ENCODE peak calls at places on chromosomes 5 and 9, in four cellular contexts. K, C, L and A are unnamed samples.
A peak's percentile ranks its signal among the peaks of the same experiment; 100 is the strongest.

GRCh38 chr5:143233020-143233419 is 170.5 kb downstream of the NR3C1 start:
- DNase-seq in K (no peak), C (no peak), L (no peak), A (no peak)

GRCh38 chr5:74394924-74395880 is 245.3 kb downstream of the ENC1 start:
- DNase-seq in K (no peak), C (no peak), L (peak; percentile 65), A (peak; percentile 23)

GRCh38 chr5:36175043-36175442 is 23.1 kb downstream of the SKP2 start:
- DNase-seq in K (no peak), C (no peak), L (no peak), A (no peak)

GRCh38 chr5:179380211-179381035 is 35.2 kb upstream of the ADAMTS2 start:
- DNase-seq in K (no peak), C (no peak), L (no peak), A (no peak)

GRCh38 chr5:137822158-137822764 is 45.4 kb upstream of the MYOT start:
- DNase-seq in K (no peak), C (no peak), L (peak; percentile 64), A (peak; percentile 59)

GRCh38 chr9:114501786-114502682 is 3.2 kb downstream of the WHRN start:
- DNase-seq in K (no peak), C (no peak), L (peak; percentile 38), A (no peak)

GRCh38 chr9:110214553-110214952 is 6.6 kb upstream of the C9orf152 start:
- DNase-seq in K (no peak), C (no peak), L (no peak), A (no peak)

GRCh38 chr5:116754556-116754955 is 179.9 kb upstream of the SEMA6A start:
- DNase-seq in K (no peak), C (no peak), L (no peak), A (no peak)

GRCh38 chr5:17272111-17272510 is 54.7 kb downstream of the BASP1 start:
- DNase-seq in K (no peak), C (no peak), L (no peak), A (no peak)

GRCh38 chr9:111232997-111233790 is 96.8 kb downstream of the OR2K2 start:
- DNase-seq in K (peak; percentile 22), C (peak; percentile 64), L (no peak), A (peak; percentile 9)

GRCh38 chr9:12705738-12706391 is 12.7 kb downstream of the TYRP1 start:
- DNase-seq in K (no peak), C (no peak), L (no peak), A (no peak)

GRCh38 chr9:127523312-127523851 is 72.1 kb downstream of the LRSAM1 start:
- DNase-seq in K (no peak), C (no peak), L (peak; percentile 74), A (no peak)

GRCh38 chr5:147949711-147950573 is 43.6 kb upstream of the C5orf46 start:
- DNase-seq in K (no peak), C (no peak), L (no peak), A (no peak)

GRCh38 chr5:72441861-72442540 is 65.2 kb downstream of the ZNF366 start:
- DNase-seq in K (no peak), C (no peak), L (no peak), A (no peak)

GRCh38 chr5:50968296-50969206 is 302.1 kb downstream of the PARP8 start:
- DNase-seq in K (no peak), C (no peak), L (no peak), A (no peak)

GRCh38 chr5:163612358-163613149 is 107.1 kb downstream of the MAT2B start:
- DNase-seq in K (no peak), C (no peak), L (no peak), A (peak; percentile 13)

GRCh38 chr9:121372563-121373400 is 2.7 kb upstream of the STOM start:
- DNase-seq in K (no peak), C (no peak), L (peak; percentile 22), A (no peak)

GRCh38 chr9:87422999-87423398 is 74.7 kb upstream of the DAPK1 start:
- DNase-seq in K (no peak), C (no peak), L (no peak), A (no peak)

GRCh38 chr5:133687212-133688051 is 75.1 kb upstream of the FSTL4 start:
- DNase-seq in K (no peak), C (no peak), L (no peak), A (no peak)

GRCh38 chr9:126219717-126220116 is 106.9 kb upstream of the MVB12B start:
- DNase-seq in K (no peak), C (no peak), L (peak; percentile 82), A (no peak)

GRCh38 chr5:170522211-170523128 is 18.6 kb downstream of the KCNIP1 start:
- DNase-seq in K (no peak), C (no peak), L (no peak), A (no peak)

GRCh38 chr5:129065721-129066120 is 28.8 kb upstream of the ISOC1 start:
- DNase-seq in K (no peak), C (no peak), L (peak; percentile 63), A (no peak)

GRCh38 chr9:33180526-33181184 is 13.5 kb upstream of the B4GALT1 start:
- DNase-seq in K (no peak), C (no peak), L (no peak), A (no peak)

GRCh38 chr5:32506251-32506661 is 61.7 kb upstream of the ZFR start:
- DNase-seq in K (no peak), C (no peak), L (no peak), A (no peak)

GRCh38 chr5:163433271-163433670 is 4.1 kb upstream of the CCNG1 start:
- DNase-seq in K (no peak), C (no peak), L (no peak), A (no peak)

GRCh38 chr5:73312146-73312871 is 136.3 kb downstream of the FOXD1 start:
- DNase-seq in K (no peak), C (no peak), L (peak; percentile 18), A (no peak)

GRCh38 chr5:6403416-6403815 is 25.1 kb upstream of the MED10 start:
- DNase-seq in K (no peak), C (no peak), L (no peak), A (no peak)

GRCh38 chr9:129435272-129435671 is 185.6 kb downstream of the C9orf50 start:
- DNase-seq in K (no peak), C (no peak), L (no peak), A (no peak)

GRCh38 chr9:129434187-129434586 is 186.7 kb downstream of the C9orf50 start:
- DNase-seq in K (no peak), C (no peak), L (no peak), A (no peak)

GRCh38 chr9:129432255-129432654 is 188.6 kb downstream of the C9orf50 start:
- DNase-seq in K (no peak), C (no peak), L (no peak), A (no peak)

GRCh38 chr9:129430940-129431693 is 189.8 kb downstream of the C9orf50 start:
- DNase-seq in K (no peak), C (no peak), L (no peak), A (no peak)

DNA sequence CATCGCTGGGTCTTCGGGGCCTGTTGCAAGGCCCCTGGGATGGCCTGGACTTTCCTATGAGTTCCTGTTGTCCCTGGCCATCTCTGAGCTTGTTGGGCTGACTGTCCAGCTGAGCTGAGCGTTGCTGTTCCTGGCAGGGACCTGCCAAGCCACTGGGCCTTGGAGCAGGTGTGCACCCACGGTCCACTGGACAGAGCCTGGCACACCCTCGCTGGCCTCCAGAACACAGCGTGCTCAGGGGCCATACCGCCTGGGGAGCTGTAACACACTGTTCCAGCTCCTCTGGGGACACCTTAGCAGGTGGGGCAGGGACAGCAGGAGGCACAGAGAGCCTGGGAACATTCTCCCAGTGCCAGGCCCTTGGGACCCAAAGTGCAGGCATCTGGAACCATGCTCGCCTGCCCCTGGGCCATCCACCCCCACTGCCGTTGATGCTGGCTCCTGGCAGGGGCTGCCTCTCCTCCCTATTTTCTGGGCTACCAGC is 188.2 kb downstream of the C9orf50 start:
- DNase-seq in K (no peak), C (no peak), L (no peak), A (peak; percentile 78)
- H3K27me3 ChIP-seq in K (no peaks in the 10 kb centered on the region), C (no peaks in the 10 kb centered on the region), L (no peaks in the 10 kb centered on the region), A (no peaks in the 10 kb centered on the region)

GRCh38 chr9:35112257-35113020 is 3.2 kb downstream of the ATOSB start:
- DNase-seq in K (no peak), C (peak; percentile 79), L (no peak), A (no peak)
- H3K4me3 ChIP-seq in K (no peak overlapping the region), C (no peak overlapping the region), L (no peak overlapping the region), A (no peak overlapping the region)

DNA sequence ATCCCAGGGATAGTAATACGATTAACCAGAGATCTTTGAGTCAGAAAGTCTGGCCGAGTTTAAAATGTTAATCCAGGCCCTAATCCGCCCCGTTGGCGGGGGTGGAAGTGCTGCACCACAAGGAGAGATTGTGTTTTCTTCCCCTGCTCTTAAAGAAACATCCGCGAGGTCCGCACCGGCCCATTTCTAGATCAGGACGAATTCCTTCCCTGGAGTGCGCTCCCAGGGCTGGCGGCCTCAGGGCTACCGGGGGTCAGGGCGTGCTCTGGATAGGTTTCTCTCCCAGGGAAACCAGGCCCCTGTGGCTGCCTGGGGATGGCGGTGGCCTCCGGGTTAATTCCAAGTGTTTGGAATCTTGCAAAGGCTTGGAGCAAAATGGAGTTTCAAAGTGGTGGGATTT is 9.4 kb upstream of the NEUROG1 start:
- DNase-seq in K (no peak), C (no peak), L (peak; percentile 92), A (no peak)
- H3K27me3 ChIP-seq in K (no peaks in the 10 kb centered on the region), C (no peaks in the 10 kb centered on the region), L (no peaks in the 10 kb centered on the region), A (peaks cover 88% of the 10 kb centered on the region)

GRCh38 chr5:1668141-1668721 is 131.4 kb downstream of the MRPL36 start:
- DNase-seq in K (no peak), C (no peak), L (peak; percentile 64), A (no peak)
- H3K4me3 ChIP-seq in K (no peak overlapping the region), C (no peak overlapping the region), L (no peak overlapping the region), A (no peak overlapping the region)

GRCh38 chr5:176792584-176793342 is 17.6 kb upstream of the UNC5A start:
- DNase-seq in K (no peak), C (no peak), L (no peak), A (no peak)

GRCh38 chr5:176789873-176790615 is 20.3 kb upstream of the UNC5A start:
- DNase-seq in K (no peak), C (no peak), L (no peak), A (no peak)

GRCh38 chr5:176793343-176793699 is 17.0 kb upstream of the UNC5A start:
- DNase-seq in K (no peak), C (no peak), L (no peak), A (peak; percentile 70)

GRCh38 chr5:176788931-176789872 is 21.2 kb upstream of the UNC5A start:
- DNase-seq in K (no peak), C (no peak), L (no peak), A (peak; percentile 6)

GRCh38 chr5:176790921-176791320 is 19.4 kb upstream of the UNC5A start:
- DNase-seq in K (no peak), C (no peak), L (no peak), A (no peak)
- H3K27me3 ChIP-seq in K (no peaks in the 10 kb centered on the region), C (no peaks in the 10 kb centered on the region), L (no peaks in the 10 kb centered on the region), A (no peaks in the 10 kb centered on the region)